ENCODE peak calls at places on chromosomes 5 and 9, in ten cellular contexts. X, V, G, Z, D, U, L, C, N and W are unnamed samples.

GRCh38 chr9:72280913-72281500 is 84.0 kb downstream of the ZFAND5 start:
- DNase-seq in C (peak; percentile 64), D (peak; percentile 48), X (peak; percentile 54), Z (peak; percentile 73), L (peak; percentile 49), G (peak; percentile 40), N (peak; percentile 72), V (peak; percentile 77), U (peak; percentile 67), W (peak; percentile 77)

GRCh38 chr5:170623576-170624181 is 119.9 kb downstream of the KCNIP1 start:
- DNase-seq in V (peak; percentile 78), D (peak; percentile 20), U (peak; percentile 22), Z (no peak), G (no peak), N (peak; percentile 72), L (no peak), C (peak; percentile 58), X (peak; percentile 48), W (peak; percentile 60)

GRCh38 chr5:134494780-134495179 is 30.7 kb upstream of the JADE2 start:
- DNase-seq in C (no peak), V (no peak), L (no peak), D (no peak), N (no peak), X (no peak), G (no peak), Z (no peak), U (no peak), W (no peak)

GRCh38 chr9:80874276-80874675 is 815.1 kb downstream of the TLE1 start:
- DNase-seq in G (no peak), C (no peak), N (no peak), V (no peak), D (peak; percentile 71), Z (no peak), X (peak; percentile 94), L (no peak), U (no peak), W (no peak)

GRCh38 chr5:141910271-141910673 is 13.4 kb upstream of the DELE1 start:
- DNase-seq in N (no peak), X (no peak), G (no peak), L (no peak), D (no peak), Z (no peak), U (no peak), C (peak; percentile 29), V (peak; percentile 18), W (no peak)

GRCh38 chr9:98339987-98340564 is 84.6 kb upstream of the TBC1D2 start:
- DNase-seq in Z (no peak), U (no peak), G (no peak), L (no peak), C (no peak), X (no peak), V (no peak), D (no peak), N (no peak), W (no peak)

GRCh38 chr5:180159756-180160155 is 49.3 kb downstream of the RASGEF1C start:
- DNase-seq in C (no peak), L (no peak), V (no peak), D (no peak), G (no peak), X (peak; percentile 28), N (no peak), U (no peak), Z (peak; percentile 15), W (no peak)

GRCh38 chr5:124773291-124774001 is 27.0 kb upstream of the ZNF608 start:
- DNase-seq in X (peak; percentile 20), V (no peak), U (no peak), L (no peak), N (no peak), C (no peak), D (no peak), Z (no peak), G (no peak), W (no peak)

GRCh38 chr9:127796225-127796813 is 6.4 kb upstream of the FPGS start:
- DNase-seq in U (no peak), N (no peak), Z (peak; percentile 92), L (no peak), X (peak; percentile 60), C (no peak), V (no peak), G (no peak), D (no peak), W (no peak)

GRCh38 chr9:6625363-6625762 is 20.2 kb downstream of the GLDC start:
- DNase-seq in C (no peak), V (no peak), N (no peak), X (no peak), L (no peak), G (no peak), D (no peak), U (no peak), Z (no peak), W (peak; percentile 20)

GRCh38 chr9:131670247-131670681 is 69.6 kb downstream of the RAPGEF1 start:
- DNase-seq in L (no peak), X (no peak), D (no peak), Z (peak; percentile 67), N (no peak), U (no peak), V (no peak), G (no peak), C (no peak), W (no peak)

GRCh38 chr5:168359820-168360460 is 68.5 kb downstream of the WWC1 start:
- DNase-seq in Z (no peak), L (no peak), G (no peak), V (no peak), X (no peak), U (no peak), N (no peak), C (no peak), D (no peak), W (no peak)

GRCh38 chr5:1280177-1281037 is 14.5 kb downstream of the TERT start:
- DNase-seq in U (no peak), D (no peak), V (no peak), L (no peak), C (no peak), X (no peak), G (no peak), N (no peak), Z (peak; percentile 42), W (no peak)

GRCh38 chr5:150429410-150429873 is 16.7 kb upstream of the CD74 start:
- DNase-seq in L (no peak), X (no peak), U (no peak), V (no peak), C (no peak), Z (peak; percentile 28), G (no peak), D (no peak), N (no peak), W (no peak)

GRCh38 chr9:85536514-85536913 is 205.2 kb downstream of the AGTPBP1 start:
- DNase-seq in G (no peak), X (no peak), L (no peak), V (no peak), U (no peak), Z (no peak), N (no peak), D (no peak), C (no peak), W (no peak)

GRCh38 chr5:66169534-66169933 is 25.4 kb downstream of the SREK1 start:
- DNase-seq in G (no peak), V (no peak), Z (no peak), D (no peak), X (no peak), C (no peak), U (no peak), N (no peak), L (no peak), W (no peak)

GRCh38 chr9:126605792-126606482 is 7.8 kb upstream of the LMX1B start:
- DNase-seq in Z (no peak), L (no peak), D (no peak), V (no peak), U (no peak), C (no peak), N (no peak), X (no peak), G (no peak), W (no peak)

GRCh38 chr5:164934039-164934438 is 1428.6 kb downstream of the MAT2B start:
- DNase-seq in L (no peak), C (no peak), D (no peak), Z (no peak), V (peak; percentile 1), U (no peak), X (no peak), G (no peak), N (no peak), W (no peak)

GRCh38 chr5:154701181-154701580 is 54.0 kb upstream of the LARP1 start:
- DNase-seq in L (no peak), G (no peak), X (no peak), D (no peak), U (no peak), N (no peak), V (no peak), C (no peak), Z (no peak), W (no peak)

GRCh38 chr9:107309271-107309670 is 26.2 kb downstream of the RAD23B start:
- DNase-seq in X (peak; percentile 89), C (no peak), D (no peak), V (no peak), G (no peak), N (no peak), L (no peak), U (no peak), Z (no peak), W (no peak)

GRCh38 chr5:180135967-180136641 is 64.5 kb upstream of the RNF130 start:
- DNase-seq in D (no peak), L (no peak), G (no peak), U (no peak), N (no peak), C (no peak), X (no peak), V (no peak), Z (peak; percentile 53), W (no peak)

GRCh38 chr9:2787065-2787464 is 56.8 kb downstream of the PUM3 start:
- DNase-seq in V (no peak), L (no peak), D (peak; percentile 62), Z (no peak), X (peak; percentile 78), G (no peak), C (no peak), U (no peak), N (no peak), W (no peak)

GRCh38 chr5:178212241-178213002 is 8.1 kb downstream of the HNRNPAB start:
- DNase-seq in N (no peak), V (no peak), L (no peak), C (no peak), D (no peak), Z (no peak), U (no peak), G (no peak), X (no peak), W (peak; percentile 50)

GRCh38 chr5:175652741-175653663 is 4.9 kb upstream of the HRH2 start:
- DNase-seq in L (peak; percentile 70), N (no peak), D (no peak), V (no peak), U (peak; percentile 61), X (peak; percentile 6), Z (no peak), C (no peak), G (peak; percentile 45), W (no peak)

GRCh38 chr5:17096975-17097695 is 120.3 kb upstream of the BASP1 start:
- DNase-seq in D (no peak), U (no peak), X (no peak), G (no peak), N (no peak), C (no peak), V (no peak), Z (no peak), L (no peak), W (no peak)

GRCh38 chr5:17400724-17401508 is 97.1 kb upstream of the TAF11L2 start:
- DNase-seq in N (no peak), Z (no peak), G (no peak), U (no peak), X (no peak), L (no peak), V (no peak), D (no peak), C (no peak), W (peak; percentile 8)

GRCh38 chr5:91101777-91102379 is 281.2 kb downstream of the ARRDC3 start:
- DNase-seq in C (peak; percentile 91), V (peak; percentile 88), N (peak; percentile 65), Z (peak; percentile 69), G (no peak), U (peak; percentile 23), X (peak; percentile 70), L (peak; percentile 10), D (peak; percentile 72), W (peak; percentile 71)

GRCh38 chr5:65101706-65102105 is 333.0 kb downstream of the CWC27 start:
- DNase-seq in V (no peak), D (no peak), U (no peak), L (no peak), C (no peak), Z (no peak), G (no peak), N (no peak), X (no peak), W (no peak)